ENCODE peak calls at places on chromosomes 11 and 22, in eight cellular contexts. G is T-helper 1 cell; O is fibroblast of mammary gland; W is D721Med; M is nephron progenitor cell; Z is GM13976; D is activated T-helper 9 cell treated with anti-CD3 and anti-CD28 coated beads, Interleukin-2, amount 50 U/mL, for 16 hours; T is neuronal stem cell. C is an unnamed sample.

GRCh38 chr22:47919893-47920292 is 1157.4 kb downstream of the TBC1D22A start:
- DNase-seq in G (no peak), O (no peak), W (no peak), M (no peak), Z (no peak), D (no peak), T (no peak), C (no peak)

GRCh38 chr11:69377953-69378302 is 84.0 kb downstream of the MYEOV start:
- DNase-seq in G (no peak), O (no peak), W (no peak), M (no peak), Z (no peak), D (no peak), T (no peak), C (no peak)

GRCh38 chr22:38109391-38110000 is 988 bp downstream of the BAIAP2L2 start:
- DNase-seq in G (no peak), O (no peak), W (no peak), M (no peak), Z (no peak), D (no peak), T (no peak), C (no peak)

GRCh38 chr22:46090051-46090591 is 60.2 kb upstream of the PPARA start:
- DNase-seq in G (no peak), O (peak), W (peak), M (peak), Z (no peak), D (no peak), T (no peak), C (no peak)

GRCh38 chr11:11992813-11993212 is 15.6 kb downstream of the DKK3 start:
- DNase-seq in G (no peak), O (no peak), W (no peak), M (no peak), Z (no peak), D (no peak), T (no peak), C (no peak)

GRCh38 chr22:41659941-41660340 is 28.7 kb downstream of the SNU13 start:
- DNase-seq in G (no peak), O (no peak), W (no peak), M (no peak), Z (no peak), D (no peak), T (no peak), C (no peak)

GRCh38 chr11:75182652-75183051 is 31.7 kb downstream of the SLCO2B1 start:
- DNase-seq in G (no peak), O (no peak), W (no peak), M (no peak), Z (no peak), D (no peak), T (no peak), C (no peak)

GRCh38 chr22:46047226-46047625 is 70.3 kb upstream of the WNT7B start:
- DNase-seq in G (no peak), O (no peak), W (no peak), M (no peak), Z (no peak), D (no peak), T (no peak), C (no peak)

GRCh38 chr11:111322534-111322933 is 24.2 kb downstream of the POU2AF3 start:
- DNase-seq in G (no peak), O (no peak), W (no peak), M (no peak), Z (no peak), D (no peak), T (no peak), C (no peak)

GRCh38 chr22:38973289-38974169 is 8.6 kb upstream of the APOBEC3B start:
- DNase-seq in G (peak), O (peak), W (no peak), M (peak), Z (peak), D (peak), T (peak), C (peak)

GRCh38 chr11:34948721-34949120 is 32.3 kb downstream of the PDHX start:
- DNase-seq in G (no peak), O (peak), W (no peak), M (no peak), Z (no peak), D (no peak), T (no peak), C (no peak)

GRCh38 chr22:44585559-44586121 is 87.6 kb upstream of the RTL6 start:
- DNase-seq in G (no peak), O (no peak), W (no peak), M (no peak), Z (no peak), D (no peak), T (no peak), C (no peak)